ENCODE peak calls at places on chromosome 9, in seven cellular contexts. A is H9, L is mesendoderm, B is IMR-90, V is mesenchymal stem cell, N is H1, Y is neuronal stem cell. Q is an unnamed sample.

GRCh38 chr9:135049460-135049859 is 38.0 kb upstream of the OLFM1 start:
- DNase-seq in A (no peak), B (no peak), V (no peak), L (no peak), N (no peak), Y (no peak), Q (no peak)

GRCh38 chr9:126788631-126789349 is 16.1 kb upstream of the ZBTB43 start:
- DNase-seq in Y (no peak), L (no peak), N (no peak), B (peak; percentile 57), A (no peak), V (peak; percentile 65), Q (peak; percentile 70)

GRCh38 chr9:93224591-93224990 is 40.7 kb downstream of the WNK2 start:
- DNase-seq in B (no peak), L (peak; percentile 68), A (peak; percentile 49), Y (no peak), V (no peak), N (peak; percentile 29), Q (no peak)

GRCh38 chr9:91716815-91717214 is 233.2 kb downstream of the ROR2 start:
- DNase-seq in L (no peak), Y (no peak), V (no peak), N (no peak), A (no peak), B (no peak), Q (no peak)

GRCh38 chr9:96437454-96437853 is 12.5 kb upstream of the HABP4 start:
- DNase-seq in Y (no peak), V (no peak), B (no peak), A (no peak), L (no peak), N (no peak), Q (no peak)

GRCh38 chr9:98941946-98942523 is 1.7 kb upstream of the COL15A1 start:
- DNase-seq in N (no peak), L (no peak), V (no peak), Y (no peak), B (no peak), A (no peak), Q (no peak)

GRCh38 chr9:128724744-128725211 is 851 bp upstream of the ZDHHC12 start:
- DNase-seq in N (peak; percentile 73), A (peak; percentile 97), Y (peak; percentile 68), V (peak; percentile 79), B (peak; percentile 64), L (peak; percentile 96), Q (peak; percentile 93)

GRCh38 chr9:15513335-15513734 is 2.6 kb upstream of the PSIP1 start:
- DNase-seq in V (peak; percentile 22), A (peak; percentile 80), Y (no peak), N (peak; percentile 36), L (peak; percentile 87), B (no peak), Q (peak; percentile 49)

GRCh38 chr9:87148391-87149237 is 201.3 kb upstream of the GAS1 start:
- DNase-seq in Y (peak; percentile 41), L (peak; percentile 92), V (peak; percentile 80), B (peak; percentile 75), N (peak; percentile 31), A (peak; percentile 86), Q (peak; percentile 89)

GRCh38 chr9:120868676-120869359 is 8.2 kb downstream of the PHF19 start:
- DNase-seq in L (peak; percentile 99), Y (peak; percentile 93), N (peak; percentile 97), B (peak; percentile 84), A (peak; percentile 99), V (peak; percentile 91), Q (peak; percentile 95)

GRCh38 chr9:25964239-25964638 is 286.0 kb upstream of the TUSC1 start:
- DNase-seq in Y (peak; percentile 33), V (peak; percentile 87), N (peak; percentile 31), L (peak; percentile 95), A (peak; percentile 65), B (peak; percentile 82), Q (peak; percentile 76)

GRCh38 chr9:124038239-124038638 is 26.7 kb downstream of the LHX2 start:
- DNase-seq in N (no peak), B (no peak), A (no peak), V (no peak), L (peak; percentile 27), Y (no peak), Q (peak; percentile 33)

GRCh38 chr9:37710039-37710438 is 43.6 kb upstream of the TRMT10B start:
- DNase-seq in V (no peak), N (no peak), A (no peak), Y (no peak), B (no peak), L (no peak), Q (no peak)

GRCh38 chr9:70318002-70318401 is 59.2 kb downstream of the SMC5 start:
- DNase-seq in A (peak; percentile 36), B (no peak), L (peak; percentile 64), V (no peak), Y (no peak), N (no peak), Q (no peak)

GRCh38 chr9:32264171-32264862 is 120.1 kb upstream of the ACO1 start:
- DNase-seq in Y (peak; percentile 15), A (peak; percentile 70), L (peak; percentile 81), V (no peak), B (peak; percentile 14), N (peak; percentile 10), Q (no peak)

GRCh38 chr9:16289639-16290038 is 580.8 kb downstream of the BNC2 start:
- DNase-seq in N (no peak), A (peak; percentile 5), B (no peak), V (no peak), L (no peak), Y (no peak), Q (no peak)

GRCh38 chr9:109498195-109499060 is at the start of gene PTPN3:
- DNase-seq in V (no peak), A (peak; percentile 45), L (no peak), B (no peak), Y (no peak), N (no peak), Q (peak; percentile 59)

GRCh38 chr9:95736891-95737522 is 138.5 kb upstream of the ERCC6L2 start:
- DNase-seq in N (no peak), Y (no peak), L (no peak), V (no peak), B (no peak), A (no peak), Q (no peak)

GRCh38 chr9:76905661-76905983 is 292 bp downstream of the PRUNE2 start:
- DNase-seq in L (no peak), B (no peak), N (no peak), Y (peak; percentile 3), A (no peak), V (no peak), Q (no peak)

GRCh38 chr9:112299514-112299913 is 33.9 kb downstream of the PTBP3 start:
- DNase-seq in A (no peak), V (peak; percentile 45), N (no peak), Y (no peak), B (peak; percentile 60), L (no peak), Q (no peak)

GRCh38 chr9:116662633-116663032 is 24.5 kb upstream of the TRIM32 start:
- DNase-seq in A (no peak), B (peak; percentile 12), N (no peak), L (no peak), Y (no peak), V (no peak), Q (no peak)

GRCh38 chr9:18360005-18360404 is 113.9 kb upstream of the ADAMTSL1 start:
- DNase-seq in V (no peak), L (peak; percentile 41), A (no peak), N (no peak), B (no peak), Y (no peak), Q (no peak)

GRCh38 chr9:35828716-35829083 is at the start of gene FAM221B:
- DNase-seq in Y (peak; percentile 77), L (peak; percentile 66), N (no peak), A (peak; percentile 86), V (no peak), B (no peak), Q (peak; percentile 10)

GRCh38 chr9:12819436-12820185 is 44.8 kb downstream of the LURAP1L start:
- DNase-seq in B (no peak), N (peak; percentile 3), L (peak; percentile 63), Y (no peak), A (peak; percentile 53), V (no peak), Q (peak; percentile 73)

GRCh38 chr9:136751244-136751643 is 2.9 kb upstream of the LCN6 start:
- DNase-seq in V (no peak), L (no peak), B (no peak), A (no peak), Y (no peak), N (no peak), Q (no peak)
- H4K8ac ChIP-seq in V (no peak overlapping the region), L (no peak overlapping the region), B (no peak overlapping the region), A (no peak overlapping the region), Y (no peak overlapping the region), N (no peak overlapping the region), Q (no peak overlapping the region)

GRCh38 chr9:28976684-28977083 is 1403.4 kb upstream of the C9orf72 start:
- DNase-seq in N (no peak), Y (no peak), B (no peak), L (no peak), A (no peak), V (no peak), Q (no peak)

GRCh38 chr9:28971881-28972280 is 1398.6 kb upstream of the C9orf72 start:
- DNase-seq in Y (no peak), N (no peak), B (no peak), L (peak; percentile 18), V (no peak), A (no peak), Q (no peak)

GRCh38 chr9:28981129-28981528 is 1407.8 kb upstream of the C9orf72 start:
- DNase-seq in N (no peak), Y (no peak), V (peak; percentile 23), L (no peak), A (no peak), B (no peak), Q (no peak)

GRCh38 chr9:28976250-28976649 is 1403.0 kb upstream of the C9orf72 start:
- DNase-seq in L (no peak), B (no peak), N (no peak), Y (no peak), V (no peak), A (no peak), Q (no peak)
- H3K23ac ChIP-seq in L (no peak overlapping the region), B (no peak overlapping the region), N (no peak overlapping the region), Y (no peak overlapping the region), V (no peak overlapping the region), A (no peak overlapping the region), Q (no peak overlapping the region)

GRCh38 chr9:23050548-23050947 is 603.9 kb downstream of the DMRTA1 start:
- DNase-seq in N (no peak), A (no peak), L (no peak), V (no peak), Y (no peak), B (no peak), Q (no peak)

GRCh38 chr9:23039402-23039801 is 592.8 kb downstream of the DMRTA1 start:
- DNase-seq in L (no peak), B (no peak), Y (no peak), A (no peak), N (no peak), V (no peak), Q (no peak)

GRCh38 chr9:23041466-23041865 is 594.8 kb downstream of the DMRTA1 start:
- DNase-seq in A (no peak), N (no peak), L (no peak), V (no peak), B (no peak), Y (no peak), Q (no peak)

GRCh38 chr9:23044549-23044948 is 597.9 kb downstream of the DMRTA1 start:
- DNase-seq in N (no peak), A (no peak), V (peak; percentile 11), B (peak; percentile 26), Y (no peak), L (no peak), Q (no peak)
- H4K8ac ChIP-seq in N (no peak overlapping the region), A (no peak overlapping the region), V (no peak overlapping the region), B (no peak overlapping the region), Y (no peak overlapping the region), L (no peak overlapping the region), Q (no peak overlapping the region)

GRCh38 chr9:131583342-131583645 is 38.0 kb downstream of the PRRT1B start:
- DNase-seq in L (no peak), B (no peak), N (no peak), Y (no peak), V (no peak), A (no peak), Q (no peak)
- H3K23ac ChIP-seq in L (no peak overlapping the region), B (no peak overlapping the region), N (no peak overlapping the region), Y (no peak overlapping the region), V (no peak overlapping the region), A (no peak overlapping the region), Q (no peak overlapping the region)